ENCODE peak calls at places on chromosomes 1 and 21, in five cellular contexts. C is K562, G is A549, T is HepG2, D is H1. V is an unnamed sample.
A peak's percentile ranks its signal among the peaks of the same experiment; 100 is the strongest.

GRCh38 chr1:242185728-242186127 is 186.8 kb upstream of the MAP1LC3C start:
- DNase-seq in D (no peak), T (no peak), C (no peak), G (no peak), V (no peak)

GRCh38 chr1:39882152-39882551 is 1.2 kb downstream of the TRIT1 start:
- DNase-seq in G (no peak), T (no peak), C (no peak), D (no peak), V (no peak)

GRCh38 chr1:30852026-30852425 is 56.5 kb downstream of the SDC3 start:
- DNase-seq in D (no peak), C (no peak), G (peak; percentile 11), T (no peak), V (peak; percentile 77)

GRCh38 chr1:220123889-220124288 is 30.0 kb downstream of the IARS2 start:
- DNase-seq in T (peak; percentile 20), D (no peak), C (peak; percentile 22), G (peak; percentile 30), V (no peak)

GRCh38 chr1:109791495-109792040 is 27.8 kb upstream of the EPS8L3 start:
- DNase-seq in T (no peak), D (no peak), C (no peak), G (no peak), V (no peak)

GRCh38 chr21:29827236-29827635 is 112.6 kb downstream of the GRIK1 start:
- DNase-seq in D (no peak), T (no peak), C (no peak), G (no peak), V (no peak)

GRCh38 chr1:23343246-23344110 is 606 bp downstream of the HNRNPR start:
- DNase-seq in D (no peak), G (peak; percentile 59), C (peak; percentile 22), T (peak; percentile 25), V (peak; percentile 53)

GRCh38 chr1:166601650-166602049 is 237.6 kb upstream of the POGK start:
- DNase-seq in G (no peak), C (no peak), T (no peak), D (no peak), V (no peak)

GRCh38 chr1:166233750-166234366 is 67.1 kb upstream of the FAM78B start:
- DNase-seq in C (no peak), T (no peak), D (no peak), G (no peak), V (no peak)

GRCh38 chr1:153958961-153959260 is 499 bp upstream of the CRTC2 start:
- DNase-seq in D (no peak), C (no peak), G (no peak), T (no peak), V (no peak)

GRCh38 chr1:229642970-229643369 is 16.9 kb downstream of the URB2 start:
- DNase-seq in G (no peak), D (no peak), T (no peak), C (no peak), V (no peak)

GRCh38 chr21:43591468-43592050 is 67.7 kb downstream of the HSF2BP start:
- DNase-seq in D (no peak), C (no peak), G (peak; percentile 72), T (peak; percentile 93), V (peak; percentile 80)

GRCh38 chr1:59218521-59219236 is 78.2 kb upstream of the FGGY start:
- DNase-seq in D (no peak), C (no peak), T (peak; percentile 46), G (no peak), V (no peak)
- TF ChIP-seq JUN in D (no peak), C (no peak), T (no peak), G (no peak), V (no peak)

GRCh38 chr1:2584822-2585317 is 1.7 kb upstream of the PRXL2B start:
- DNase-seq in C (no peak), T (no peak), G (no peak), D (no peak), V (no peak)
- H3K27ac ChIP-seq in C (no peak overlapping the region), T (peak overlapping the region; percentile 86), G (peak overlapping the region; percentile 87), D (no peak overlapping the region), V (peak overlapping the region; percentile 75)

GRCh38 chr1:117576236-117576635 is 29.6 kb upstream of the TENT5C start:
- DNase-seq in T (no peak), D (no peak), G (no peak), C (no peak), V (no peak)

GRCh38 chr1:117572546-117572945 is 33.3 kb upstream of the TENT5C start:
- DNase-seq in C (no peak), T (no peak), G (no peak), D (no peak), V (no peak)

GRCh38 chr1:117575586-117576225 is 30.1 kb upstream of the TENT5C start:
- DNase-seq in C (no peak), G (no peak), D (no peak), T (no peak), V (no peak)

GRCh38 chr1:117573386-117574040 is 32.3 kb upstream of the TENT5C start:
- DNase-seq in T (no peak), G (no peak), C (no peak), D (no peak), V (no peak)

GRCh38 chr1:117574206-117574835 is 31.5 kb upstream of the TENT5C start:
- DNase-seq in D (no peak), T (peak; percentile 12), C (no peak), G (no peak), V (no peak)
- TF ChIP-seq JUN in D (no peak), T (no peak), C (no peak), G (no peak), V (no peak)

DNA sequence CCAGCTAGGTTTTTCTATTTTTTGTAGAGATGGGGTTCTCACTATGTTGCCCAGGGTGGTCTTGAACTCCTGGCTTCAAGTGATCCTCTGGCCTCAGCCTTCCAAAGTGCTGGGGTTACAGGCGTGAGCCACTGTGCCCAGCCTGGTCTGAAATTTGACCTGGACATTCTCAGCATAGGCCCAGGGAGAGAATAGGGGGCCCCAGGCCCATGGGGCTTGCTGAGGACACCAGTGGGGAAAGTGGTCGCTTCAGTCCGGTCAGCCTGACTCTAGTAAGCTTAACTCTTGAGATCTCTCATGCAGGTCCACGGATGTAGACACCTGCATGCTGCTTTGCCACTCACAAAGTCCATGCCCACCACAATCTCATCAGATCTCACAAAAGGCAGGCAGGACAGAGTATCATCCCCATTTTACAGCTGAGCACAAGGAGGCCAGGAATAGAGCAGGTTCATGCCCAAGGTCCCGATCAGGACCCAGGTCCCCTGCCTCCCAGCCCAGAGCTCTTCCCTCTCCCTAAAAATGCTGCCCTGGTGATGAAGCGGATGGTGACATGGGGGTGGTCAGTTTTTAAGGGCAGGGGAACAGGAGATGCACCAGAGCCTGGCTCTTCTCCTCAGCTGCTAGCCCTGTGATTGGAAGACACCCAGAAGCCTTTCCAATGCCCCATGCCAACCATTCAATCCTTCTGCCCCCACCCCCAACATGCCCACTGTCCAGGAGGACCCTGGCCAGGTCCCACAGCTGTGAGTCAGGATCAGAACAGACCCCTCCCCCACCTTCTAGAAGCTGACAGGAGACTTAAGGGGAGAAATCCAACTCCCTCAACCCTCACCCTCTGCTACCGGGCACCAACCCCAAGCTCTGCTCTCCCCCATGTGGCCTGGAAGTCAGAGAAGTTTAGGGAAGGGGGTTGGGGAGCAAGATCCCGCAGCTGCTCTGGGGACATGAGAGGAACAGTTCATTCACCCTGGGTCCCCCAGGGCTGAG is 1.8 kb downstream of the FHL3 start:
- DNase-seq in C (no peak), D (no peak), T (no peak), G (no peak), V (peak; percentile 38)
- H3K27ac ChIP-seq in C (peak overlapping the region; percentile 80), D (no peak overlapping the region), T (no peak overlapping the region), G (peak overlapping the region; percentile 90), V (peak overlapping the region; percentile 50)

GRCh38 chr21:27045281-27045985 is 78.5 kb upstream of the ADAMTS5 start:
- DNase-seq in D (no peak), C (no peak), G (no peak), T (no peak), V (no peak)

GRCh38 chr21:27043377-27043776 is 76.5 kb upstream of the ADAMTS5 start:
- DNase-seq in C (no peak), T (no peak), D (no peak), G (no peak), V (no peak)

DNA sequence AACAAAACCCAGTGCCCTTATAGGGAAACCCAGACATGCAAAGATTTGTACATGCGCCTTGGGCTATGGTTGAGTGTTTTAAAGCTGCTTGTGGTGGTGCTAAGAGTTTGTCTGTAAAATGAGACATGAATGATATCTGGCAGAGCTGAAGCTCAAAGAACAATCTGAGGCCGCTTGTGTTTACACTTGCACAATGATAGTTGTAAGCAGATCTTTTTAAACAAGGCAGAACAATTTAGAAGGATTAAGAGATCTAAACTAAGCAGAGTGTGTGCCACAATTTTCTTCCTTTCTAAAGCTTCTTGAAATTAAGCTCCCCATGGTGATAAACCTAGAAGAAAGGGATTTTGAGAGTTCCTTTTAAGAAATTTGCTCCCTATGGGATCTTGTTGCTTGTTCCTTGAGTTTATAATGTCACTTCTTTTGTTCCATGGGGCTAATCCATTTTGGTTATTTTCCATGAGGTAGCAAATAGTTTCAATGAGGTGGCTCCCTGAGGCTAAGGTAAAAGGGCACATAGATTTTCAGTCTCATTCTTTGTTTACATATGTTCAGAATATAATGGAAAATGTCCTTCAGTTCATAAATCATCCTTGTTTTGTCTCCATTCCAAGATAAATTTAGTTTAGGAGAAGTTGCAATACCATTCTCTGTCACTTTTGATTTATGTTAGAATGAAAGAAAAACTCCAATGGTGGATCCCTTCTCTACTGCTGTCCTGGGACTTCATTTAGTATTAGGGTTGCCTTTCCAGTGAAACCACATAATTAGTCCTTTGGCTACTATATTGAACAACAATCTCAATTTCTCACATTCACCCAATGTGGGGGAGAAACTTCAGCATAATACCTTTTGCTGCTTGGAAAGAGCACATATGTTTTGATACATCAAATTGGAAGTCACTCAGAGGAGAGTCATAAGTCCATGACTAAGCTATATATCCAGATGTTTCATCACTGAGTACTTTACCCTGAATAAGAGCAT is 80.7 kb upstream of the ADAMTS5 start:
- DNase-seq in T (no peak), G (no peak), D (no peak), C (no peak), V (no peak)
- TF ChIP-seq JUN in T (no peak), G (no peak), D (no peak), C (no peak), V (no peak)

GRCh38 chr1:32198237-32199042 is 2.0 kb upstream of the CCDC28B start:
- DNase-seq in D (no peak), C (no peak), T (no peak), G (no peak), V (no peak)

GRCh38 chr1:32199043-32199716 is 1.2 kb upstream of the CCDC28B start:
- DNase-seq in G (no peak), C (no peak), D (no peak), T (no peak), V (no peak)

GRCh38 chr1:32201011-32201855 is 838 bp downstream of the CCDC28B start:
- DNase-seq in G (no peak), T (no peak), D (no peak), C (peak; percentile 86), V (peak; percentile 56)

GRCh38 chr1:32200226-32201010 is at the start of gene CCDC28B:
- DNase-seq in T (no peak), D (no peak), G (no peak), C (peak; percentile 82), V (peak; percentile 66)

GRCh38 chr1:32199717-32200072 is 700 bp upstream of the CCDC28B start:
- DNase-seq in T (no peak), D (no peak), C (no peak), G (no peak), V (no peak)
- H3K27ac ChIP-seq in T (no peak overlapping the region), D (no peak overlapping the region), C (peak overlapping the region; percentile 75), G (no peak overlapping the region), V (no peak overlapping the region)

GRCh38 chr1:60935599-60935990 is 146.8 kb upstream of the NFIA start:
- DNase-seq in T (no peak), D (no peak), G (no peak), C (no peak), V (no peak)
- TF ChIP-seq JUN in T (no peak), D (no peak), G (no peak), C (no peak), V (no peak)

V was measured in endothelial cell of umbilical vein.